ENCODE peak calls at places on chromosome 9, in five cellular contexts. One of them, this sample, is unnamed.

GRCh38 chr9:24210641-24211040 is 335.1 kb downstream of the IZUMO3 start:
- DNase-seq in tibial artery: no peak
- DNase-seq in left ventricle myocardium inferior: no peak
- DNase-seq in H9: no peak
- DNase-seq in A673: no peak
- DNase-seq in this sample: no peak

GRCh38 chr9:35367451-35367850 is 122.5 kb upstream of the RUSC2 start:
- DNase-seq in tibial artery: no peak
- DNase-seq in left ventricle myocardium inferior: no peak
- DNase-seq in H9: no peak
- DNase-seq in A673: peak; percentile 62
- DNase-seq in this sample: peak; percentile 15

GRCh38 chr9:37920471-37921167 is 16.7 kb upstream of the SLC25A51 start:
- DNase-seq in tibial artery: no peak
- DNase-seq in left ventricle myocardium inferior: no peak
- DNase-seq in H9: peak; percentile 64
- DNase-seq in A673: no peak
- DNase-seq in this sample: no peak

GRCh38 chr9:107485451-107486043 is 4.0 kb downstream of the KLF4 start:
- DNase-seq in tibial artery: no peak
- DNase-seq in left ventricle myocardium inferior: no peak
- DNase-seq in H9: no peak
- DNase-seq in A673: no peak
- DNase-seq in this sample: peak; percentile 27

GRCh38 chr9:99411068-99411467 is 189.0 kb downstream of the SEC61B start:
- DNase-seq in tibial artery: no peak
- DNase-seq in left ventricle myocardium inferior: no peak
- DNase-seq in H9: no peak
- DNase-seq in A673: no peak
- DNase-seq in this sample: no peak

GRCh38 chr9:73969936-73970335 is 527.2 kb upstream of the RORB start:
- DNase-seq in tibial artery: no peak
- DNase-seq in left ventricle myocardium inferior: no peak
- DNase-seq in H9: no peak
- DNase-seq in A673: no peak
- DNase-seq in this sample: no peak

GRCh38 chr9:34493972-34494535 is 28.7 kb downstream of the ENHO start:
- DNase-seq in tibial artery: peak; percentile 41
- DNase-seq in left ventricle myocardium inferior: peak; percentile 45
- DNase-seq in H9: peak; percentile 70
- DNase-seq in A673: peak; percentile 55
- DNase-seq in this sample: peak; percentile 82

GRCh38 chr9:123725389-123725788 is 204.5 kb downstream of the DENND1A start:
- DNase-seq in tibial artery: no peak
- DNase-seq in left ventricle myocardium inferior: peak; percentile 22
- DNase-seq in H9: peak; percentile 37
- DNase-seq in A673: no peak
- DNase-seq in this sample: no peak

GRCh38 chr9:33211695-33212393 is 28.1 kb upstream of the SPINK4 start:
- DNase-seq in tibial artery: no peak
- DNase-seq in left ventricle myocardium inferior: no peak
- DNase-seq in H9: no peak
- DNase-seq in A673: peak; percentile 35
- DNase-seq in this sample: no peak

GRCh38 chr9:129987047-129987446 is 55.9 kb downstream of the FNBP1 start:
- DNase-seq in tibial artery: no peak
- DNase-seq in left ventricle myocardium inferior: no peak
- DNase-seq in H9: no peak
- DNase-seq in A673: no peak
- DNase-seq in this sample: no peak

GRCh38 chr9:16928179-16928945 is 57.9 kb upstream of the BNC2 start:
- DNase-seq in tibial artery: no peak
- DNase-seq in left ventricle myocardium inferior: no peak
- DNase-seq in H9: no peak
- DNase-seq in A673: no peak
- DNase-seq in this sample: no peak

GRCh38 chr9:35728041-35728971 is 3.7 kb downstream of the TLN1 start:
- DNase-seq in tibial artery: peak; percentile 90
- DNase-seq in left ventricle myocardium inferior: peak; percentile 79
- DNase-seq in H9: peak; percentile 66
- DNase-seq in A673: no peak
- DNase-seq in this sample: peak; percentile 91

GRCh38 chr9:70829591-70830265 is 291.7 kb downstream of the TRPM3 start:
- DNase-seq in tibial artery: no peak
- DNase-seq in left ventricle myocardium inferior: no peak
- DNase-seq in H9: no peak
- DNase-seq in A673: peak; percentile 34
- DNase-seq in this sample: no peak

GRCh38 chr9:104110509-104110908 is 16.4 kb downstream of the SMC2 start:
- DNase-seq in tibial artery: no peak
- DNase-seq in left ventricle myocardium inferior: no peak
- DNase-seq in H9: no peak
- DNase-seq in A673: no peak
- DNase-seq in this sample: no peak

GRCh38 chr9:99054581-99054980 is 50.3 kb upstream of the TGFBR1 start:
- DNase-seq in tibial artery: no peak
- DNase-seq in left ventricle myocardium inferior: no peak
- DNase-seq in H9: no peak
- DNase-seq in A673: no peak
- DNase-seq in this sample: no peak

GRCh38 chr9:21465859-21466518 is 16.1 kb downstream of the IFNE start:
- DNase-seq in tibial artery: no peak
- DNase-seq in left ventricle myocardium inferior: no peak
- DNase-seq in H9: no peak
- DNase-seq in A673: peak; percentile 35
- DNase-seq in this sample: no peak

GRCh38 chr9:16309350-16310271 is 560.9 kb downstream of the BNC2 start:
- DNase-seq in tibial artery: peak; percentile 61
- DNase-seq in left ventricle myocardium inferior: peak; percentile 41
- DNase-seq in H9: peak; percentile 22
- DNase-seq in A673: no peak
- DNase-seq in this sample: no peak

GRCh38 chr9:70036641-70037040 is 7.0 kb upstream of the MAMDC2 start:
- DNase-seq in tibial artery: no peak
- DNase-seq in left ventricle myocardium inferior: no peak
- DNase-seq in H9: no peak
- DNase-seq in A673: no peak
- DNase-seq in this sample: no peak

GRCh38 chr9:112011051-112011620 is 114.5 kb downstream of the UGCG start:
- DNase-seq in tibial artery: no peak
- DNase-seq in left ventricle myocardium inferior: no peak
- DNase-seq in H9: no peak
- DNase-seq in A673: no peak
- DNase-seq in this sample: no peak

GRCh38 chr9:133991964-133992779 is at the start of gene VAV2:
- DNase-seq in tibial artery: peak; percentile 58
- DNase-seq in left ventricle myocardium inferior: peak; percentile 75
- DNase-seq in H9: peak; percentile 58
- DNase-seq in A673: peak; percentile 62
- DNase-seq in this sample: peak; percentile 90

GRCh38 chr9:113516840-113517577 is 53.5 kb downstream of the RGS3 start:
- DNase-seq in tibial artery: no peak
- DNase-seq in left ventricle myocardium inferior: no peak
- DNase-seq in H9: no peak
- DNase-seq in A673: no peak
- DNase-seq in this sample: no peak

GRCh38 chr9:94703488-94704140 is 22.9 kb upstream of the AOPEP start:
- DNase-seq in tibial artery: no peak
- DNase-seq in left ventricle myocardium inferior: no peak
- DNase-seq in H9: no peak
- DNase-seq in A673: no peak
- DNase-seq in this sample: no peak

GRCh38 chr9:122201641-122202040 is 27.1 kb downstream of the LHX6 start:
- DNase-seq in tibial artery: no peak
- DNase-seq in left ventricle myocardium inferior: no peak
- DNase-seq in H9: no peak
- DNase-seq in A673: no peak
- DNase-seq in this sample: no peak

GRCh38 chr9:88191451-88191850 is 53.2 kb upstream of the SPATA31C2 start:
- DNase-seq in tibial artery: no peak
- DNase-seq in left ventricle myocardium inferior: no peak
- DNase-seq in H9: no peak
- DNase-seq in A673: no peak
- DNase-seq in this sample: no peak

GRCh38 chr9:124011460-124012301 is at the start of gene LHX2:
- DNase-seq in tibial artery: no peak
- DNase-seq in left ventricle myocardium inferior: peak; percentile 73
- DNase-seq in H9: peak; percentile 97
- DNase-seq in A673: peak; percentile 90
- DNase-seq in this sample: no peak

GRCh38 chr9:14662060-14662453 is 31.2 kb downstream of the ZDHHC21 start:
- DNase-seq in tibial artery: no peak
- DNase-seq in left ventricle myocardium inferior: no peak
- DNase-seq in H9: no peak
- DNase-seq in A673: no peak
- DNase-seq in this sample: no peak

GRCh38 chr9:14660721-14661120 is 32.5 kb downstream of the ZDHHC21 start:
- DNase-seq in tibial artery: no peak
- DNase-seq in left ventricle myocardium inferior: no peak
- DNase-seq in H9: no peak
- DNase-seq in A673: no peak
- DNase-seq in this sample: no peak

GRCh38 chr9:14661421-14662059 is 31.7 kb downstream of the ZDHHC21 start:
- DNase-seq in tibial artery: no peak
- DNase-seq in left ventricle myocardium inferior: no peak
- DNase-seq in H9: no peak
- DNase-seq in A673: peak; percentile 64
- DNase-seq in this sample: no peak
- TF ChIP-seq CTCF in tibial artery: peak; percentile 19
- TF ChIP-seq CTCF in left ventricle myocardium inferior: peak; percentile 65
- TF ChIP-seq CTCF in H9: peak; percentile 69
- TF ChIP-seq CTCF in A673: peak; percentile 62
- TF ChIP-seq CTCF in this sample: no peak

GRCh38 chr9:137650259-137650658 is 31.5 kb downstream of the EHMT1 start:
- DNase-seq in tibial artery: no peak
- DNase-seq in left ventricle myocardium inferior: no peak
- DNase-seq in H9: no peak
- DNase-seq in A673: no peak
- DNase-seq in this sample: no peak
- TF ChIP-seq CTCF in tibial artery: no peak
- TF ChIP-seq CTCF in left ventricle myocardium inferior: no peak
- TF ChIP-seq CTCF in H9: no peak
- TF ChIP-seq CTCF in A673: no peak
- TF ChIP-seq CTCF in this sample: no peak

DNA sequence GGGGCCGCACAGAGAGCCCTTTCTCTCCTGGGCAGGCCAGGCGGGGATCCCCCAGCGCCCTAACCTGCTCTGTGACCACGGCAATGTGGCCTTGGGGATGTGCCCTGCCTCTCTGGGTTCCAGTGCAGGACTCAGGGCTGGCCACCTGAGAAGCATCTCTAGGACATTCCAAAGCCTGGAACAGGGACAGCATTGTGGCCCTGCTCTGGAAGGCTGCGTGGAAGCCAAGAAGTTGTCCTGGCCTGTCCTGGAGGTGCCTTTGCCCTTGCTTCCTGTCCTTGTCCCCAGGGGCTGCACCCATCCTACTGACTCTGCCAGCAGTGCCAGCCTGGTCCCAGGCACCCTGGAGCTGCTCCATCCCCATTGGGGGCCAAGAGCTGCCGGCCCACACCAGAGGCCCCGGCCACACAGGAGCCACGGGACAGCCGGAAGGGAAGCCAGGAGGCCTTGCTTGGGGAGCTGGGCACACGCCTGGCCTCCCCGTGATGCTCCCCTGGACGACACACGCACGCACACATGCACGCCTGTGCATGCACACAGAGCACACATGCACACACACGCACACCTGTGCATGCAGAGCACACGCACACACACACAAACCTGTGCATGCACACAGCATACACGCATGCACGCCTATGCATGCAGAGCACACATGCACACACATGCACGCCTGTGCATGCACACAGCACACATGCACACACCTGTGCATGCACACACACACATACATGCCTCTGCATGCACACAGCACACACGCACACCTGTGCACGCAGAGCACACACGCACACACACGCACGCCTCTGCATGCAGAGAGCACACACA is 20.1 kb upstream of the CAMSAP1 start:
- DNase-seq in tibial artery: no peak
- DNase-seq in left ventricle myocardium inferior: no peak
- DNase-seq in H9: no peak
- DNase-seq in A673: no peak
- DNase-seq in this sample: no peak
- TF ChIP-seq CTCF in tibial artery: no peak
- TF ChIP-seq CTCF in left ventricle myocardium inferior: no peak
- TF ChIP-seq CTCF in H9: no peak
- TF ChIP-seq CTCF in A673: no peak
- TF ChIP-seq CTCF in this sample: no peak

GRCh38 chr9:12814877-12815237 is 40.0 kb downstream of the LURAP1L start:
- DNase-seq in tibial artery: no peak
- DNase-seq in left ventricle myocardium inferior: no peak
- DNase-seq in H9: no peak
- DNase-seq in A673: no peak
- DNase-seq in this sample: no peak

GRCh38 chr9:12815895-12816294 is 41.1 kb downstream of the LURAP1L start:
- DNase-seq in tibial artery: no peak
- DNase-seq in left ventricle myocardium inferior: no peak
- DNase-seq in H9: no peak
- DNase-seq in A673: no peak
- DNase-seq in this sample: no peak

GRCh38 chr9:12813533-12813932 is 38.7 kb downstream of the LURAP1L start:
- DNase-seq in tibial artery: no peak
- DNase-seq in left ventricle myocardium inferior: no peak
- DNase-seq in H9: no peak
- DNase-seq in A673: no peak
- DNase-seq in this sample: no peak

GRCh38 chr9:12812710-12813109 is 37.9 kb downstream of the LURAP1L start:
- DNase-seq in tibial artery: no peak
- DNase-seq in left ventricle myocardium inferior: no peak
- DNase-seq in H9: no peak
- DNase-seq in A673: no peak
- DNase-seq in this sample: no peak

DNA sequence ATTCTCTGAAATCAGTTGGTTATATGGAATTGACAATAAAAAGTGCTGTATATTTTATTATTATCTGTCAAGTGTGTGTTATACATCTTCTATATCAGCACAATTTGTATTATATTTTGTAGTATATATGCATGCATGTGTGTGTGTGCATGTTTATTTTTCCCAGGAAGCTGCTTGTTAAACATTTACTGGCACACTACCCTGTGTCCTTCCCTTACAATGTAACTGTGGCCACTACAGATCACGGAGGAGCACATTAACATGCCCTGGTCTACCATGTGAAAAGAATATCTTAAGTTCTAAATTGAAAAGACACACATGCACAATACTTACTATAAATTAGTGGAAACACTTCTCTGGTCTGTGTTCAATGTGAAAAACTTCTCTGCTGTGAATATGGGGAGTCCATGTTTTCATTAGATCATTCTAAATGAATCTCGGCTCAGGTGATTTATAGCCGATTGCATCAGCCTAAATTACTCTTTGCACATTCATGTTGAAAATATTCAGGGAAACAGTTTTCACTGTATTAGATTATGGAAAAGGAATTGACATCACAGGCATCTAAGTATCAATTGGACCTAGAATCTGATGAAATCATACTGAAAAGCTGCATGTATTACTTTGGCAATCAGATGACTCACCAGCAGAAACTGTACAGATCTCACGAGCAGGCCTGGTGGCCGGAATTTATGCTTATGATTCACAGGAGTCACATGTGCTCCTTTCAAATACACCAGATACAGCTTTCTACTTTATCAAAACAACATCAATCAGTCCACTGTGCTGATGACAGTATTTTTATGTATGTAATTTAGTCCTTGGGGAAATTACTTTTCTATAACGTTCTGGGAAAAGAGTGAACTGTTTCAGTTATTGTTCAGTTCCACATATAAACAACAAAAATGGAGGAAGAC is 39.4 kb downstream of the LURAP1L start:
- DNase-seq in tibial artery: peak; percentile 80
- DNase-seq in left ventricle myocardium inferior: no peak
- DNase-seq in H9: no peak
- DNase-seq in A673: peak; percentile 89
- DNase-seq in this sample: peak; percentile 79
- TF ChIP-seq CTCF in tibial artery: peak; percentile 58
- TF ChIP-seq CTCF in left ventricle myocardium inferior: peak; percentile 51
- TF ChIP-seq CTCF in H9: no peak
- TF ChIP-seq CTCF in A673: peak; percentile 27
- TF ChIP-seq CTCF in this sample: no peak